ENCODE peak calls at places on chromosomes 4 and X, in seven cellular contexts. M, S, Y, L, I, G and T are unnamed samples.

GRCh38 chr4:184684491-184685189 is 35.1 kb downstream of the PRIMPOL start:
- DNase-seq in M (no peak), S (no peak), Y (peak; percentile 22), L (no peak), I (peak; percentile 35), G (no peak), T (no peak)

GRCh38 chrX:17432158-17432557 is 57.2 kb downstream of the NHS start:
- DNase-seq in M (no peak), S (no peak), Y (no peak), L (no peak), I (no peak), G (no peak), T (no peak)

GRCh38 chrX:118337687-118338086 is 8.2 kb upstream of the WDR44 start:
- DNase-seq in M (no peak), S (no peak), Y (no peak), L (no peak), I (no peak), G (no peak), T (no peak)

GRCh38 chr4:121726642-121727268 is 30.0 kb upstream of the ANXA5 start:
- DNase-seq in M (peak; percentile 54), S (peak; percentile 29), Y (peak; percentile 56), L (peak; percentile 77), I (peak; percentile 71), G (no peak), T (peak; percentile 78)

GRCh38 chrX:72105436-72105835 is 26.3 kb downstream of the RTL5 start:
- DNase-seq in M (no peak), S (no peak), Y (no peak), L (no peak), I (peak; percentile 89), G (no peak), T (no peak)

GRCh38 chr4:38989487-38989886 is 42.7 kb downstream of the TMEM156 start:
- DNase-seq in M (no peak), S (no peak), Y (no peak), L (peak; percentile 50), I (no peak), G (no peak), T (no peak)

GRCh38 chr4:52748432-52748831 is 2.8 kb downstream of the ERVMER34-1 start:
- DNase-seq in M (no peak), S (no peak), Y (no peak), L (no peak), I (no peak), G (no peak), T (no peak)

GRCh38 chr4:39390603-39391002 is 16.1 kb upstream of the KLB start:
- DNase-seq in M (no peak), S (no peak), Y (no peak), L (no peak), I (no peak), G (no peak), T (no peak)

GRCh38 chr4:119643306-119644042 is 14.9 kb upstream of the PDE5A start:
- DNase-seq in M (no peak), S (no peak), Y (peak; percentile 73), L (no peak), I (no peak), G (no peak), T (peak; percentile 56)

GRCh38 chrX:17842769-17843525 is 18.2 kb downstream of the RAI2 start:
- DNase-seq in M (peak; percentile 5), S (no peak), Y (no peak), L (no peak), I (no peak), G (no peak), T (no peak)

GRCh38 chrX:108090474-108091265 is 672 bp downstream of the PSMD10 start:
- DNase-seq in M (no peak), S (no peak), Y (peak; percentile 3), L (peak; percentile 35), I (peak; percentile 12), G (no peak), T (peak; percentile 28)

GRCh38 chrX:109812236-109812635 is 79.2 kb upstream of the ACSL4 start:
- DNase-seq in M (no peak), S (no peak), Y (peak; percentile 56), L (no peak), I (no peak), G (no peak), T (no peak)

GRCh38 chrX:87924619-87925018 is 407.0 kb downstream of the KLHL4 start:
- DNase-seq in M (no peak), S (no peak), Y (no peak), L (no peak), I (no peak), G (no peak), T (no peak)

GRCh38 chr4:120052840-120053239 is 13.8 kb downstream of the MAD2L1 start:
- DNase-seq in M (peak; percentile 23), S (peak; percentile 56), Y (no peak), L (peak; percentile 83), I (no peak), G (no peak), T (peak; percentile 92)

GRCh38 chr4:163681208-163681821 is 186.8 kb downstream of the TMA16 start:
- DNase-seq in M (no peak), S (no peak), Y (peak; percentile 45), L (peak; percentile 41), I (peak; percentile 58), G (no peak), T (no peak)

GRCh38 chrX:153818571-153819397 is 11.6 kb downstream of the PDZD4 start:
- DNase-seq in M (no peak), S (peak; percentile 77), Y (peak; percentile 17), L (peak; percentile 3), I (peak; percentile 44), G (no peak), T (peak; percentile 45)

GRCh38 chr4:7929530-7929951 is 10.1 kb downstream of the AFAP1 start:
- DNase-seq in M (peak; percentile 81), S (no peak), Y (peak; percentile 76), L (peak; percentile 60), I (no peak), G (peak; percentile 29), T (peak; percentile 57)

GRCh38 chr4:793941-794621 is 31.8 kb downstream of the CPLX1 start:
- DNase-seq in M (no peak), S (no peak), Y (no peak), L (no peak), I (no peak), G (peak; percentile 82), T (no peak)

GRCh38 chrX:17057209-17057608 is 110.8 kb downstream of the REPS2 start:
- DNase-seq in M (no peak), S (no peak), Y (no peak), L (no peak), I (no peak), G (no peak), T (no peak)

GRCh38 chr4:130187587-130187986 is 1091.6 kb downstream of the C4orf33 start:
- DNase-seq in M (no peak), S (no peak), Y (no peak), L (no peak), I (no peak), G (no peak), T (no peak)

GRCh38 chr4:16725252-16725651 is 173.2 kb downstream of the LDB2 start:
- DNase-seq in M (no peak), S (no peak), Y (no peak), L (no peak), I (no peak), G (no peak), T (no peak)

GRCh38 chr4:152936446-152937279 is 540 bp downstream of the FHDC1 start:
- DNase-seq in M (peak; percentile 44), S (peak; percentile 62), Y (peak; percentile 44), L (peak; percentile 47), I (peak; percentile 14), G (no peak), T (peak; percentile 63)

GRCh38 chrX:79366888-79367749 is at the start of gene ITM2A:
- DNase-seq in M (no peak), S (no peak), Y (peak; percentile 18), L (peak; percentile 17), I (peak; percentile 78), G (no peak), T (peak; percentile 1)

GRCh38 chr4:31237242-31237641 is 517.1 kb downstream of the PCDH7 start:
- DNase-seq in M (peak; percentile 20), S (no peak), Y (no peak), L (no peak), I (no peak), G (no peak), T (peak; percentile 22)

GRCh38 chr4:157079441-157079840 is 3.5 kb downstream of the GLRB start:
- DNase-seq in M (no peak), S (no peak), Y (no peak), L (no peak), I (no peak), G (no peak), T (no peak)

GRCh38 chr4:8435656-8436121 is 4.8 kb downstream of the ACOX3 start:
- DNase-seq in M (no peak), S (no peak), Y (peak; percentile 24), L (no peak), I (peak; percentile 68), G (no peak), T (no peak)

GRCh38 chr4:65120287-65120686 is 550.0 kb downstream of the EPHA5 start:
- DNase-seq in M (no peak), S (no peak), Y (no peak), L (no peak), I (no peak), G (no peak), T (no peak)

GRCh38 chr4:92210906-92211305 is 92.9 kb upstream of the GRID2 start:
- DNase-seq in M (no peak), S (no peak), Y (no peak), L (no peak), I (no peak), G (no peak), T (no peak)

GRCh38 chr4:182236186-182236585 is 7.0 kb upstream of the TENM3 start:
- DNase-seq in M (no peak), S (no peak), Y (no peak), L (no peak), I (no peak), G (no peak), T (no peak)

GRCh38 chr4:21887481-21887880 is 61.1 kb downstream of the KCNIP4 start:
- DNase-seq in M (no peak), S (no peak), Y (no peak), L (no peak), I (no peak), G (no peak), T (no peak)

GRCh38 chrX:31294475-31294874 is 222.6 kb upstream of the FTHL17 start:
- DNase-seq in M (no peak), S (no peak), Y (no peak), L (no peak), I (no peak), G (no peak), T (no peak)

GRCh38 chr4:41146196-41146595 is 68.1 kb downstream of the APBB2 start:
- DNase-seq in M (no peak), S (no peak), Y (no peak), L (no peak), I (no peak), G (no peak), T (peak; percentile 43)

GRCh38 chr4:82688091-82688815 is 110.3 kb downstream of the SCD5 start:
- DNase-seq in M (no peak), S (no peak), Y (no peak), L (no peak), I (no peak), G (no peak), T (no peak)

GRCh38 chrX:155279873-155280272 is 15.6 kb upstream of the RAB39B start:
- DNase-seq in M (no peak), S (no peak), Y (no peak), L (no peak), I (no peak), G (no peak), T (no peak)